ENCODE peak calls at places on chromosomes 2 and 18, in eight cellular contexts. A is transverse colon, K is heart left ventricle, Y is suprapubic skin, D is ovary, P is IMR-90, V is stomach, Z is K562. G is an unnamed sample.
A peak's percentile ranks its signal among the peaks of the same experiment; 100 is the strongest.

GRCh38 chr2:170922683-170923494 is 6.2 kb upstream of the GORASP2 start:
- DNase-seq in V (no peak), P (no peak), K (no peak), Z (no peak), A (no peak), Y (no peak), D (no peak), G (no peak)

GRCh38 chr2:172374318-172375240 is 52.8 kb upstream of the ITGA6 start:
- DNase-seq in Z (no peak), Y (no peak), A (no peak), V (no peak), D (no peak), P (no peak), K (no peak), G (no peak)

GRCh38 chr2:101125799-101126198 is 25.4 kb downstream of the TBC1D8 start:
- DNase-seq in Y (no peak), V (no peak), D (no peak), P (no peak), A (no peak), Z (no peak), K (no peak), G (no peak)

GRCh38 chr18:12840382-12840781 is 43.7 kb downstream of the PTPN2 start:
- DNase-seq in A (no peak), Y (no peak), K (no peak), D (no peak), V (no peak), Z (no peak), P (no peak), G (no peak)

GRCh38 chr2:145095641-145096435 is 575.9 kb upstream of the ZEB2 start:
- DNase-seq in Z (no peak), V (no peak), P (peak; percentile 93), D (no peak), Y (no peak), A (no peak), K (no peak), G (no peak)

GRCh38 chr18:20960735-20961134 is 150.9 kb downstream of the ROCK1 start:
- DNase-seq in K (no peak), Z (no peak), Y (no peak), P (no peak), D (no peak), A (no peak), V (no peak), G (no peak)

GRCh38 chr18:499351-500229 is 911 bp downstream of the COLEC12 start:
- DNase-seq in D (no peak), P (peak; percentile 85), K (no peak), A (no peak), Z (no peak), V (peak; percentile 37), Y (no peak), G (no peak)

GRCh38 chr2:157257312-157258252 is at the start of gene GALNT5:
- DNase-seq in V (peak; percentile 27), Z (peak; percentile 47), K (no peak), A (peak; percentile 28), Y (no peak), D (no peak), P (peak; percentile 74), G (no peak)

GRCh38 chr18:63399300-63399699 is 23.0 kb downstream of the VPS4B start:
- DNase-seq in V (no peak), A (no peak), Y (no peak), P (no peak), D (no peak), K (no peak), Z (no peak), G (no peak)

GRCh38 chr2:774436-774835 is 97.2 kb upstream of the TMEM18 start:
- DNase-seq in D (no peak), A (no peak), K (no peak), V (no peak), Y (no peak), P (no peak), Z (no peak), G (no peak)

GRCh38 chr2:162478721-162479129 is 134.8 kb downstream of the GCA start:
- DNase-seq in Z (no peak), V (no peak), Y (no peak), K (no peak), P (no peak), A (no peak), D (no peak), G (no peak)

GRCh38 chr2:19614066-19614465 is 255.6 kb upstream of the OSR1 start:
- DNase-seq in K (no peak), Z (no peak), D (no peak), P (peak; percentile 16), A (no peak), Y (no peak), V (no peak), G (no peak)

GRCh38 chr18:8688857-8689256 is 16.5 kb upstream of the MTCL1 start:
- DNase-seq in A (no peak), K (no peak), P (no peak), V (no peak), Y (no peak), D (no peak), Z (no peak), G (no peak)

GRCh38 chr18:36493349-36494281 is 196.1 kb downstream of the FHOD3 start:
- DNase-seq in K (no peak), Z (no peak), Y (no peak), D (no peak), A (no peak), P (peak; percentile 51), V (no peak), G (no peak)

GRCh38 chr2:234945339-234945895 is 6.4 kb upstream of the SH3BP4 start:
- DNase-seq in Z (no peak), D (no peak), A (no peak), P (no peak), Y (no peak), V (no peak), K (no peak), G (no peak)

GRCh38 chr2:128440087-128440665 is 121.5 kb upstream of the HS6ST1 start:
- DNase-seq in Y (no peak), Z (no peak), K (no peak), A (no peak), P (no peak), D (no peak), V (peak; percentile 13), G (no peak)

GRCh38 chr2:126177479-126177878 is 478.5 kb upstream of the GYPC start:
- DNase-seq in A (no peak), Z (no peak), K (no peak), V (no peak), D (no peak), Y (no peak), P (no peak), G (no peak)

GRCh38 chr18:63314062-63314790 is 5.3 kb downstream of the BCL2 start:
- DNase-seq in Y (no peak), D (no peak), A (no peak), V (no peak), P (no peak), Z (no peak), K (no peak), G (no peak)

GRCh38 chr2:28745225-28745624 is 6.4 kb upstream of the PPP1CB start:
- DNase-seq in P (no peak), K (no peak), Y (no peak), V (no peak), A (no peak), D (no peak), Z (no peak), G (no peak)

GRCh38 chr18:32393407-32393806 is 77.3 kb downstream of the GAREM1 start:
- DNase-seq in Y (no peak), Z (no peak), A (no peak), D (no peak), V (no peak), P (no peak), K (no peak), G (no peak)
- TF ChIP-seq POLR2A in Y (no peak), Z (no peak), A (no peak), D (no peak), V (no peak), P (no peak), K (no peak), G (no peak)

DNA sequence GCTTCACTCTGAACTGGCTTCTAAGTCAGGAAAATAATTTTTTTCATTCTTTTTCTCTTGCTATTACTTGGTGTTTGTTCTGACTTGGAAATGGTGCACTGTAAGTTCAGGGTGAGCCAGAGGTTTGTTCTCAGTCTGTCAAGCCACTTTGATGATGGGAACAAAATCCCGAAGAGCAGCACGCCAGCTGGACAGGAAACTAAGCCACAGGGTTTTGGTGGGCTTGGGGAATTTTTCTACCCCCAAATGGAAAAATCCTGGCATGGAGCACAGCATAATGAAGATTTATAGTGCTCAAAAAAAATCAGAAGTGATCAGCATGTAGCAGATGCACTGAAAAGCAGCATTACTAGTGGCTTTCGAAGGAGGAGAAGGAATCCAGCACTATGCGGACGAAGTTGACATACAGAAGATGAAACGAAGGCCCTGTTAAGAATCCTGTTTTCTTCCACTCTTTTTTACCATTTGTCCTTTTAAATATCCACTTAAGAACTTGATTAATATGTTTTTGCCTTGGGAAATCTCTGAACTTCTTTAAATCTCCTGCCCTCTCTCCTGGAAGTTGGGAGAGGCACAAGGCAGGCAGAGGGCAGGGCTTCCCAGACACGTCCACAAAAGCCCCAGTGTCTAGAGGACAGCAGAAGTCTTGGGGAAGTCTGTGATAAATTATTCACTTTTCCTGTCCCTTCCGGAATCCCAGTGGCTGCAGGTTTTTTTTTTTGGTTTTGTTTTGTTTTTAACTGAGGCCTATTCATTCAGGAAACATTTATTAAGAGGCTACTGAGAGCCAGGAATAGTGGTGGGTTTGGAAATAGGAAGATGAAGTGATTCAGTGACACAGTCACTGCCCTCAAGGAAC is 98.4 kb upstream of the ZFP36L2 start:
- DNase-seq in K (no peak), A (no peak), Z (no peak), P (no peak), V (no peak), D (no peak), Y (no peak), G (no peak)
- H3K4me1 ChIP-seq in K (peaks cover 10% of the 10 kb centered on the region), A (peaks cover 2% of the 10 kb centered on the region), Z (no peaks in the 10 kb centered on the region), P (peaks cover 6% of the 10 kb centered on the region), V (peaks cover 34% of the 10 kb centered on the region), D (peaks cover 15% of the 10 kb centered on the region), Y (peaks cover 35% of the 10 kb centered on the region), G (peaks cover 9% of the 10 kb centered on the region)

GRCh38 chr2:109084341-109084740 is 44.7 kb upstream of the SH3RF3 start:
- DNase-seq in P (no peak), K (no peak), Y (peak; percentile 54), V (no peak), A (no peak), Z (no peak), D (no peak), G (peak; percentile 36)
- TF ChIP-seq POLR2A in P (no peak), K (no peak), Y (no peak), V (no peak), A (no peak), Z (no peak), D (no peak), G (no peak)

GRCh38 chr18:24019641-24020331 is 5.2 kb downstream of the TTC39C start:
- DNase-seq in A (no peak), V (no peak), K (no peak), Z (no peak), D (no peak), Y (no peak), P (no peak), G (no peak)

GRCh38 chr18:24022141-24022540 is 7.6 kb downstream of the TTC39C start:
- DNase-seq in A (no peak), Z (no peak), V (no peak), D (no peak), P (peak; percentile 55), Y (no peak), K (no peak), G (no peak)

GRCh38 chr18:24024425-24024824 is 9.9 kb downstream of the TTC39C start:
- DNase-seq in V (no peak), A (no peak), K (no peak), Y (no peak), Z (no peak), D (no peak), P (no peak), G (no peak)

GRCh38 chr18:24023185-24023814 is 8.7 kb downstream of the TTC39C start:
- DNase-seq in V (no peak), K (no peak), P (no peak), Y (no peak), A (no peak), Z (no peak), D (no peak), G (no peak)

GRCh38 chr18:24021505-24021904 is 7.0 kb downstream of the TTC39C start:
- DNase-seq in P (no peak), D (no peak), Y (no peak), K (no peak), V (no peak), A (no peak), Z (no peak), G (no peak)
- H3K4me1 ChIP-seq in P (peaks cover 20% of the 10 kb centered on the region), D (no peaks in the 10 kb centered on the region), Y (peaks cover 66% of the 10 kb centered on the region), K (no peaks in the 10 kb centered on the region), V (peaks cover 84% of the 10 kb centered on the region), A (peaks cover 4% of the 10 kb centered on the region), Z (no peaks in the 10 kb centered on the region), G (peaks cover 27% of the 10 kb centered on the region)